ENCODE peak calls at places on chromosomes 7 and 10, in four cellular contexts. H is neuronal stem cell, E is H9, S is IMR-90. G is an unnamed sample.

GRCh38 chr10:114073787-114074186 is 30.1 kb downstream of the ADRB1 start:
- DNase-seq in H (no peak), E (no peak), S (no peak), G (no peak)

GRCh38 chr10:62724465-62724864 is 80.1 kb upstream of the ADO start:
- DNase-seq in H (no peak), E (no peak), S (no peak), G (no peak)

GRCh38 chr10:96470108-96470743 is 43.5 kb downstream of the TLL2 start:
- DNase-seq in H (peak; percentile 39), E (peak; percentile 71), S (peak; percentile 25), G (no peak)

GRCh38 chr7:7166318-7166717 is 16.0 kb upstream of the C1GALT1 start:
- DNase-seq in H (no peak), E (no peak), S (no peak), G (no peak)

GRCh38 chr10:13788701-13789447 is 202.1 kb downstream of the PRPF18 start:
- DNase-seq in H (no peak), E (no peak), S (peak; percentile 68), G (no peak)

GRCh38 chr7:76393116-76394031 is 16.1 kb downstream of the SSC4D start:
- DNase-seq in H (peak; percentile 79), E (peak; percentile 94), S (peak; percentile 71), G (peak; percentile 97)

GRCh38 chr10:65294329-65294728 is 1631.5 kb upstream of the LRRTM3 start:
- DNase-seq in H (no peak), E (no peak), S (no peak), G (no peak)

GRCh38 chr10:75662715-75663114 is 231.3 kb downstream of the LRMDA start:
- DNase-seq in H (no peak), E (no peak), S (no peak), G (no peak)

GRCh38 chr7:114293289-114294012 is 121.2 kb upstream of the FOXP2 start:
- DNase-seq in H (no peak), E (no peak), S (no peak), G (no peak)

GRCh38 chr10:129468187-129468586 is 1.1 kb downstream of the MGMT start:
- DNase-seq in H (no peak), E (no peak), S (no peak), G (no peak)

GRCh38 chr10:114547056-114547455 is 111.0 kb downstream of the ABLIM1 start:
- DNase-seq in H (no peak), E (no peak), S (no peak), G (no peak)

GRCh38 chr10:95445223-95445836 is 115.8 kb downstream of the SORBS1 start:
- DNase-seq in H (no peak), E (no peak), S (peak; percentile 53), G (peak; percentile 21)

GRCh38 chr7:23462846-23463245 is 7.4 kb downstream of the IGF2BP3 start:
- DNase-seq in H (no peak), E (no peak), S (peak; percentile 67), G (peak; percentile 51)

GRCh38 chr10:21402606-21403083 is 122.8 kb downstream of the SKIDA1 start:
- DNase-seq in H (no peak), E (no peak), S (peak; percentile 49), G (no peak)

GRCh38 chr7:50607524-50608125 is 42.4 kb upstream of the DDC start:
- DNase-seq in H (no peak), E (no peak), S (peak; percentile 18), G (peak; percentile 48)

GRCh38 chr7:100799037-100799896 is 28.1 kb downstream of the EPHB4 start:
- DNase-seq in H (peak; percentile 39), E (peak; percentile 79), S (peak; percentile 52), G (peak; percentile 60)

GRCh38 chr10:7529638-7530037 is 118.8 kb upstream of the SFMBT2 start:
- DNase-seq in H (no peak), E (peak; percentile 59), S (no peak), G (peak; percentile 36)

GRCh38 chr10:110268931-110269640 is 35.6 kb downstream of the SMNDC1 start:
- DNase-seq in H (no peak), E (no peak), S (no peak), G (no peak)

GRCh38 chr7:30001953-30002352 is 12.4 kb upstream of the SCRN1 start:
- DNase-seq in H (no peak), E (no peak), S (no peak), G (peak; percentile 36)

GRCh38 chr7:101212014-101212413 is 5.4 kb downstream of the PLOD3 start:
- DNase-seq in H (no peak), E (no peak), S (no peak), G (no peak)

GRCh38 chr10:25552283-25552919 is 377.6 kb downstream of the GPR158 start:
- DNase-seq in H (no peak), E (no peak), S (no peak), G (no peak)

GRCh38 chr10:55183993-55184392 is 383.0 kb upstream of the PCDH15 start:
- DNase-seq in H (no peak), E (no peak), S (no peak), G (no peak)

GRCh38 chr10:86940677-86941076 is 16.7 kb downstream of the MMRN2 start:
- DNase-seq in H (no peak), E (no peak), S (no peak), G (no peak)

GRCh38 chr7:38229386-38229785 is 44.0 kb downstream of the TARP start:
- DNase-seq in H (no peak), E (no peak), S (peak; percentile 62), G (no peak)

GRCh38 chr10:23338155-23338828 is 6.3 kb downstream of the C10orf67 start:
- DNase-seq in H (no peak), E (peak; percentile 56), S (peak; percentile 67), G (peak; percentile 78)

GRCh38 chr7:122268101-122268500 is 36.4 kb downstream of the FEZF1 start:
- DNase-seq in H (no peak), E (no peak), S (no peak), G (no peak)

GRCh38 chr10:21495686-21496284 is 29.7 kb downstream of the SKIDA1 start:
- DNase-seq in H (peak; percentile 94), E (peak; percentile 92), S (peak; percentile 77), G (peak; percentile 96)

GRCh38 chr10:34638405-34639054 is 176.6 kb downstream of the PARD3 start:
- DNase-seq in H (peak; percentile 76), E (peak; percentile 75), S (peak; percentile 88), G (peak; percentile 94)

GRCh38 chr10:132326925-132327324 is 5.1 kb upstream of the LRRC27 start:
- DNase-seq in H (no peak), E (no peak), S (no peak), G (no peak)

GRCh38 chr7:80770061-80770460 is 131.6 kb downstream of the CD36 start:
- DNase-seq in H (no peak), E (no peak), S (no peak), G (peak; percentile 17)

GRCh38 chr7:12569673-12570072 is 847 bp upstream of the SCIN start:
- DNase-seq in H (no peak), E (no peak), S (no peak), G (no peak)

GRCh38 chr7:12570148-12570528 is 382 bp upstream of the SCIN start:
- DNase-seq in H (no peak), E (no peak), S (no peak), G (peak; percentile 29)

GRCh38 chr7:12571691-12572090 is 1.2 kb downstream of the SCIN start:
- DNase-seq in H (no peak), E (no peak), S (no peak), G (no peak)

GRCh38 chr7:12572941-12573340 is 2.4 kb downstream of the SCIN start:
- DNase-seq in H (no peak), E (no peak), S (no peak), G (no peak)

GRCh38 chr7:12570529-12571461 is at the start of gene SCIN:
- DNase-seq in H (no peak), E (peak; percentile 63), S (no peak), G (no peak)
- H3K9ac ChIP-seq in H (peak within 1 kb of the TSS; percentile 37), E (peak within 1 kb of the TSS; percentile 2), S (no peak within 1 kb of the TSS), G (no peak within 1 kb of the TSS)

DNA sequence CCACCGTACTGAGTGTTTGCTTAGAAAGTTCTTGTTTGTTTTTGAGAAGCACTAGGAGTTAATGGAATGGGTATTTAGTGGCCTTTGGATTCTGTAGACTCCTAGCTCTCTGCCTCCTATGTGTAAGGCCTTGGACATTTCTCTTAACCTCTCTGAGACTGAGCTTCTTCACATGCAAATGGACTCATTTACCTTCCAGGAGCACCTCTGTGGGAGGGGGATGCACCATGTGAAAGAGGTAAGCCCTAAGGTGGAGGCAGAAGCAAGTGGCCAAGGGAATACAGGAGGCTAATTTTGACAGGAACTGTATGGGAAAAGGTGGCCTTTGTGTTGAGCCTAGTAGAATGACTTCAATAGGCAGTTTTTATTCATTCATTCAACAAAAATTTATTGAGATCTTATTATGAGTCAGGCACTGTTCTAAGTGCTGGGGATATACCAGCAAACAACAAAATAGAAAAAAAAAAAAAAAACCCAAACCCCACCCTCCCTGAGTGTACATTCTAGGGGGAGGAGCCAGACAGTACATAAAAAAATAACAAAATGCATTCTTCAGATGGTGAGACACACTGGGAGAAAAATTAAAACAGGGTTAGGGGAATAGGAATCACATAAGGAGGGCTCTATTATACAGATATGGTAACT is 9.2 kb upstream of the EPHA1 start:
- DNase-seq in H (no peak), E (no peak), S (peak; percentile 26), G (no peak)
- H2BK120ac ChIP-seq in H (no peak overlapping the region), E (no peak overlapping the region), S (no peak overlapping the region), G (no peak overlapping the region)

DNA sequence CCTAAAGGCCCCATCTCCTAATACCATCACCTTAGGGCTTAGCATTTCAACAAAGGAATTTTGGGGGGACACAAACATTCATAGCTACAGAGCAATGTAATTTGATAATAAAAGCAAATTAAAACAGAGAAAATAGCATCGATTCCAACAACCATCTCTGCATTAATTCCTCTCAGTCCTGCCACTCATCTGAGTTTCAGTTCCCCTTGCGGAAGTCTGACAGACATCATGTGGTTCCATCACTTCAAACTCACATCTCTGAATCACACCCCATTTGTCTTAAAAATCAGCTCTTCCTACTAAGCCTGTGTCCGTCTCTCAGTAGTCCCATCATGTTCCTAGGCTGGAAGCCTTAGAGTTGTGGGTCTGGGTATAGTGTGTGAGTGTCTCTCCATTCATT is 3.6 kb downstream of the ADCK2 start:
- DNase-seq in H (no peak), E (no peak), S (no peak), G (no peak)
- H3K9ac ChIP-seq in H (no peak overlapping the region), E (no peak overlapping the region), S (no peak overlapping the region), G (no peak overlapping the region)

DNA sequence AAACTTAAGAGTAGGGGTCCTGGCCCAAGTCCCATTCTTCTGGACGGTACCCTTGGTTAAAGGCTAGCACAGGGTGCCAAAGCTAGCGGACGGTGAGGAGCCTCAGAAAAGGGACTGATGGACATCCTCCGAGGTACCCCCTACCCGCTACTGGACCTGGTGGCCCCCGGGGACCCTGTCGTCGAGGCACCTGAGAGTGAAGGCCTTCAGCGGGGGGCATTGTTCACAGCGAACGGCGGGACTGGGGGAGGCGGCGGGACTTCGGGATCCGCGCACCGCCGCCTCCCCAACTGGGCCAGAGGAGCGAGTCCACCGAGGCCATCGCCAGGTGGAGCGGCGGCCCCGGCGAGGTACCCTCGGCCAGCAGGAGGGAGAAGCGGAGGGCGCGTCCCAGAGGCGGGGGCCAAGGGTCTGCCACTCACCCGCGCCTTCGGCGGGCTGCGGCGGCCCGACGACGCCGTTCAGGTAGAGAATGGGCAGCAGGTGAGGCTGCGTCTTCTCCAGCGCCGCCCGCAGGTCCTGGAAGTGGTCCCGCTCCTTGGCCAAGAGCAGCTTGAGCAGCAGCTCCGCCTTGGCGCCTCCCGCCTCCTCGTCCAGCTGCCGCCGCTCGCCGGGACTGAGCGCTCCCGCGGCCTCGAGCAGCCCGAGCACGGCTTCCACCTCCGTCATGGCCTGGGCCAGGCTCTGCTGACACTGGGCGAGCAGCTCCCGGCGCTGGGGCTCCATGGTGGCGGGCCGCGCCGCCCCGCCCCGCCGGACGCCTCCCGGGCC is 575 bp downstream of the DLG5 start:
- DNase-seq in H (peak; percentile 30), E (peak; percentile 68), S (no peak), G (peak; percentile 53)
- H2BK120ac ChIP-seq in H (no peak overlapping the region), E (no peak overlapping the region), S (peak overlapping the region; percentile 5), G (peak overlapping the region; percentile 97)

G was measured in trophoblast cell.